ENCODE peak calls at places on chromosomes 12 and 14, in nine cellular contexts. C, P, D, M, T, E, B, K and V are unnamed samples.

GRCh38 chr12:70366581-70367267 is 634 bp downstream of the KCNMB4 start:
- DNase-seq in C (peak), K (peak), M (peak), P (no peak), B (peak), E (peak), T (no peak), D (peak), V (peak)

GRCh38 chr14:51539571-51540037 is 112.1 kb upstream of the FRMD6 start:
- DNase-seq in M (no peak), K (no peak), D (peak), P (no peak), C (no peak), E (no peak), B (no peak), T (no peak), V (no peak)

GRCh38 chr12:48817957-48818830 is at the start of gene CACNB3:
- DNase-seq in E (no peak), M (peak), T (peak), P (peak), K (peak), C (peak), B (peak), D (peak), V (peak)

GRCh38 chr12:120599672-120600537 is 18.7 kb upstream of the POP5 start:
- DNase-seq in K (no peak), C (no peak), D (no peak), T (no peak), P (no peak), E (no peak), B (no peak), M (no peak), V (no peak)

GRCh38 chr12:131831635-131832041 is 3.4 kb downstream of the MMP17 start:
- DNase-seq in P (no peak), C (no peak), B (no peak), D (peak), E (peak), M (no peak), K (peak), T (no peak), V (no peak)

GRCh38 chr12:131380220-131380957 is 330.5 kb upstream of the SFSWAP start:
- DNase-seq in C (no peak), K (no peak), E (no peak), P (no peak), M (no peak), B (no peak), D (no peak), T (no peak), V (no peak)

GRCh38 chr14:92684801-92685560 is 63.4 kb downstream of the LGMN start:
- DNase-seq in B (no peak), D (no peak), T (no peak), M (no peak), C (no peak), E (no peak), P (no peak), K (no peak), V (no peak)

GRCh38 chr14:75752907-75753594 is 92.0 kb downstream of the TTLL5 start:
- DNase-seq in E (no peak), C (no peak), P (no peak), M (no peak), T (no peak), D (no peak), K (no peak), B (no peak), V (no peak)